ENCODE peak calls at places on chromosomes 16 and 17, in eight cellular contexts. One of them, this sample, is unnamed.

GRCh38 chr17:18315498-18316360 is 636 bp downstream of the SMCR8 start:
- DNase-seq in NCI-H1694: no peak
- DNase-seq in NCI-H2081: no peak
- DNase-seq in endothelial cell: no peak
- DNase-seq in SIG-M5: peak; percentile 72
- DNase-seq in non-pigmented ciliary epithelial cell: no peak
- DNase-seq in neuronal stem cell: no peak
- DNase-seq in hepatic stellate cell: no peak
- DNase-seq in this sample: no peak

GRCh38 chr16:72978212-72978611 is 69.7 kb downstream of the ZFHX3 start:
- DNase-seq in neuronal stem cell: no peak
- DNase-seq in NCI-H2081: no peak
- DNase-seq in hepatic stellate cell: no peak
- DNase-seq in SIG-M5: no peak
- DNase-seq in endothelial cell: no peak
- DNase-seq in NCI-H1694: no peak
- DNase-seq in non-pigmented ciliary epithelial cell: no peak
- DNase-seq in this sample: no peak

GRCh38 chr17:82775033-82775823 is 23.4 kb downstream of the TBCD start:
- DNase-seq in non-pigmented ciliary epithelial cell: no peak
- DNase-seq in NCI-H2081: peak; percentile 65
- DNase-seq in NCI-H1694: peak; percentile 11
- DNase-seq in endothelial cell: peak; percentile 79
- DNase-seq in SIG-M5: no peak
- DNase-seq in hepatic stellate cell: peak; percentile 80
- DNase-seq in neuronal stem cell: peak; percentile 43
- DNase-seq in this sample: peak; percentile 84

GRCh38 chr17:4944163-4944553 is 4.1 kb downstream of the RNF167 start:
- DNase-seq in NCI-H2081: no peak
- DNase-seq in NCI-H1694: no peak
- DNase-seq in non-pigmented ciliary epithelial cell: no peak
- DNase-seq in endothelial cell: no peak
- DNase-seq in SIG-M5: no peak
- DNase-seq in neuronal stem cell: no peak
- DNase-seq in hepatic stellate cell: no peak
- DNase-seq in this sample: no peak

GRCh38 chr17:80960797-80961452 is 30.7 kb upstream of the CHMP6 start:
- DNase-seq in non-pigmented ciliary epithelial cell: no peak
- DNase-seq in hepatic stellate cell: no peak
- DNase-seq in SIG-M5: no peak
- DNase-seq in neuronal stem cell: no peak
- DNase-seq in endothelial cell: no peak
- DNase-seq in NCI-H1694: no peak
- DNase-seq in NCI-H2081: no peak
- DNase-seq in this sample: no peak

GRCh38 chr17:29573871-29574731 is 5.6 kb downstream of the TP53I13 start:
- DNase-seq in NCI-H2081: no peak
- DNase-seq in neuronal stem cell: no peak
- DNase-seq in NCI-H1694: no peak
- DNase-seq in hepatic stellate cell: no peak
- DNase-seq in SIG-M5: no peak
- DNase-seq in non-pigmented ciliary epithelial cell: no peak
- DNase-seq in endothelial cell: no peak
- DNase-seq in this sample: no peak

GRCh38 chr16:2085669-2086068 is 37.9 kb downstream of the TSC2 start:
- DNase-seq in non-pigmented ciliary epithelial cell: no peak
- DNase-seq in hepatic stellate cell: peak; percentile 70
- DNase-seq in endothelial cell: no peak
- DNase-seq in neuronal stem cell: no peak
- DNase-seq in NCI-H2081: no peak
- DNase-seq in NCI-H1694: no peak
- DNase-seq in SIG-M5: no peak
- DNase-seq in this sample: no peak

GRCh38 chr16:49492090-49492801 is 118.6 kb downstream of the C16orf78 start:
- DNase-seq in NCI-H2081: no peak
- DNase-seq in non-pigmented ciliary epithelial cell: no peak
- DNase-seq in hepatic stellate cell: peak; percentile 74
- DNase-seq in endothelial cell: peak; percentile 71
- DNase-seq in SIG-M5: no peak
- DNase-seq in NCI-H1694: peak; percentile 56
- DNase-seq in neuronal stem cell: peak; percentile 62
- DNase-seq in this sample: peak; percentile 39

GRCh38 chr16:7547736-7548135 is 215.1 kb downstream of the RBFOX1 start:
- DNase-seq in NCI-H1694: no peak
- DNase-seq in neuronal stem cell: no peak
- DNase-seq in non-pigmented ciliary epithelial cell: no peak
- DNase-seq in hepatic stellate cell: no peak
- DNase-seq in SIG-M5: no peak
- DNase-seq in NCI-H2081: no peak
- DNase-seq in endothelial cell: no peak
- DNase-seq in this sample: no peak

GRCh38 chr17:66930933-66931332 is 33.6 kb upstream of the CACNG4 start:
- DNase-seq in SIG-M5: no peak
- DNase-seq in NCI-H2081: no peak
- DNase-seq in hepatic stellate cell: no peak
- DNase-seq in endothelial cell: no peak
- DNase-seq in neuronal stem cell: no peak
- DNase-seq in NCI-H1694: no peak
- DNase-seq in non-pigmented ciliary epithelial cell: no peak
- DNase-seq in this sample: peak; percentile 39

GRCh38 chr17:83177611-83178532 is 98.5 kb downstream of the METRNL start:
- DNase-seq in NCI-H2081: no peak
- DNase-seq in neuronal stem cell: no peak
- DNase-seq in NCI-H1694: no peak
- DNase-seq in non-pigmented ciliary epithelial cell: no peak
- DNase-seq in endothelial cell: no peak
- DNase-seq in hepatic stellate cell: no peak
- DNase-seq in SIG-M5: no peak
- DNase-seq in this sample: no peak

GRCh38 chr16:11472851-11473250 is 113.9 kb downstream of the LITAF start:
- DNase-seq in SIG-M5: no peak
- DNase-seq in NCI-H2081: no peak
- DNase-seq in endothelial cell: no peak
- DNase-seq in neuronal stem cell: no peak
- DNase-seq in hepatic stellate cell: no peak
- DNase-seq in NCI-H1694: no peak
- DNase-seq in non-pigmented ciliary epithelial cell: no peak
- DNase-seq in this sample: no peak

GRCh38 chr17:40038882-40039513 is 15.2 kb downstream of the MED24 start:
- DNase-seq in NCI-H1694: no peak
- DNase-seq in NCI-H2081: no peak
- DNase-seq in endothelial cell: peak; percentile 49
- DNase-seq in non-pigmented ciliary epithelial cell: no peak
- DNase-seq in SIG-M5: no peak
- DNase-seq in neuronal stem cell: no peak
- DNase-seq in hepatic stellate cell: peak; percentile 88
- DNase-seq in this sample: peak; percentile 51

GRCh38 chr16:3022208-3022696 is 1.5 kb downstream of the HCFC1R1 start:
- DNase-seq in non-pigmented ciliary epithelial cell: peak; percentile 86
- DNase-seq in SIG-M5: no peak
- DNase-seq in endothelial cell: peak; percentile 61
- DNase-seq in neuronal stem cell: peak; percentile 73
- DNase-seq in hepatic stellate cell: peak; percentile 95
- DNase-seq in NCI-H1694: no peak
- DNase-seq in NCI-H2081: no peak
- DNase-seq in this sample: peak; percentile 82

GRCh38 chr17:29683481-29683880 is 60.8 kb upstream of the CORO6 start:
- DNase-seq in neuronal stem cell: no peak
- DNase-seq in NCI-H2081: no peak
- DNase-seq in non-pigmented ciliary epithelial cell: no peak
- DNase-seq in endothelial cell: peak; percentile 22
- DNase-seq in hepatic stellate cell: no peak
- DNase-seq in SIG-M5: no peak
- DNase-seq in NCI-H1694: no peak
- DNase-seq in this sample: no peak

GRCh38 chr17:14813649-14814048 is 451.5 kb downstream of the PMP22 start:
- DNase-seq in SIG-M5: no peak
- DNase-seq in NCI-H1694: no peak
- DNase-seq in endothelial cell: peak; percentile 62
- DNase-seq in NCI-H2081: no peak
- DNase-seq in hepatic stellate cell: no peak
- DNase-seq in non-pigmented ciliary epithelial cell: no peak
- DNase-seq in neuronal stem cell: no peak
- DNase-seq in this sample: peak; percentile 7

GRCh38 chr16:31105677-31106213 is 2.4 kb upstream of the BCKDK start:
- DNase-seq in endothelial cell: peak; percentile 93
- DNase-seq in non-pigmented ciliary epithelial cell: no peak
- DNase-seq in SIG-M5: no peak
- DNase-seq in NCI-H1694: peak; percentile 41
- DNase-seq in NCI-H2081: no peak
- DNase-seq in neuronal stem cell: peak; percentile 42
- DNase-seq in hepatic stellate cell: peak; percentile 74
- DNase-seq in this sample: peak; percentile 79

GRCh38 chr17:50219939-50220465 is 18.6 kb upstream of the COL1A1 start:
- DNase-seq in endothelial cell: no peak
- DNase-seq in NCI-H1694: no peak
- DNase-seq in hepatic stellate cell: peak; percentile 87
- DNase-seq in SIG-M5: no peak
- DNase-seq in neuronal stem cell: no peak
- DNase-seq in NCI-H2081: no peak
- DNase-seq in non-pigmented ciliary epithelial cell: no peak
- DNase-seq in this sample: no peak

GRCh38 chr16:80167657-80168056 is 373.1 kb upstream of the DYNLRB2 start:
- DNase-seq in endothelial cell: no peak
- DNase-seq in SIG-M5: no peak
- DNase-seq in NCI-H1694: no peak
- DNase-seq in neuronal stem cell: no peak
- DNase-seq in hepatic stellate cell: no peak
- DNase-seq in NCI-H2081: no peak
- DNase-seq in non-pigmented ciliary epithelial cell: no peak
- DNase-seq in this sample: no peak

GRCh38 chr17:36979585-36979941 is 30.8 kb downstream of the AATF start:
- DNase-seq in neuronal stem cell: no peak
- DNase-seq in hepatic stellate cell: no peak
- DNase-seq in endothelial cell: no peak
- DNase-seq in NCI-H1694: no peak
- DNase-seq in non-pigmented ciliary epithelial cell: no peak
- DNase-seq in SIG-M5: no peak
- DNase-seq in NCI-H2081: no peak
- DNase-seq in this sample: no peak

GRCh38 chr16:76729525-76729924 is 452.3 kb downstream of the CNTNAP4 start:
- DNase-seq in hepatic stellate cell: no peak
- DNase-seq in non-pigmented ciliary epithelial cell: peak; percentile 4
- DNase-seq in NCI-H1694: no peak
- DNase-seq in SIG-M5: no peak
- DNase-seq in NCI-H2081: peak; percentile 32
- DNase-seq in neuronal stem cell: no peak
- DNase-seq in endothelial cell: no peak
- DNase-seq in this sample: no peak